ENCODE peak calls at places on chromosomes 6 and 20, in five cellular contexts. X is colonic mucosa, E is endodermal cell, W is Peyer's patch, N is suprapubic skin. F is an unnamed sample. For H3K36me3, the result is how much of the 10 kb centered on the place peaks cover.

GRCh38 chr6:166333172-166333995 is 9.0 kb downstream of the SFT2D1 start:
- DNase-seq in X (no peak), E (no peak), W (no peak), N (no peak), F (no peak)

GRCh38 chr6:45445749-45446454 is 68.2 kb upstream of the SUPT3H start:
- DNase-seq in X (peak), E (peak), W (peak), N (no peak), F (no peak)

GRCh38 chr6:167337231-167337630 is 12.3 kb downstream of the TTLL2 start:
- DNase-seq in X (no peak), E (peak), W (no peak), N (no peak), F (no peak)

GRCh38 chr6:110357696-110358535 is at the start of gene METTL24:
- DNase-seq in X (no peak), E (peak), W (no peak), N (no peak), F (peak)

GRCh38 chr6:2026133-2026532 is 219.3 kb downstream of the GMDS start:
- DNase-seq in X (no peak), E (no peak), W (no peak), N (no peak), F (no peak)

GRCh38 chr20:32535316-32535952 is 49.7 kb downstream of the NOL4L start:
- DNase-seq in X (no peak), E (no peak), W (no peak), N (no peak), F (no peak)

GRCh38 chr20:33318096-33318429 is 35.0 kb downstream of the BPIFB1 start:
- DNase-seq in X (no peak), E (peak), W (no peak), N (no peak), F (no peak)

GRCh38 chr20:23920408-23920780 is 40.8 kb upstream of the CST5 start:
- DNase-seq in X (no peak), E (no peak), W (no peak), N (no peak), F (no peak)

GRCh38 chr6:141988954-141989705 is 143.6 kb upstream of the GJE1 start:
- DNase-seq in X (no peak), E (peak), W (peak), N (no peak), F (no peak)

GRCh38 chr6:36616888-36617521 is 22.8 kb downstream of the SRSF3 start:
- DNase-seq in X (peak), E (no peak), W (peak), N (peak), F (peak)

GRCh38 chr6:36126553-36127458 is 3.5 kb upstream of the MAPK13 start:
- DNase-seq in X (no peak), E (no peak), W (no peak), N (no peak), F (no peak)

GRCh38 chr20:58092871-58093270 is 135.6 kb downstream of the ANKRD60 start:
- DNase-seq in X (no peak), E (peak), W (peak), N (peak), F (no peak)

GRCh38 chr6:109762769-109763450 is 71.8 kb downstream of the FIG4 start:
- DNase-seq in X (no peak), E (no peak), W (no peak), N (no peak), F (no peak)

GRCh38 chr6:35295036-35295435 is 2.6 kb upstream of the DEF6 start:
- DNase-seq in X (no peak), E (no peak), W (no peak), N (no peak), F (peak)

DNA sequence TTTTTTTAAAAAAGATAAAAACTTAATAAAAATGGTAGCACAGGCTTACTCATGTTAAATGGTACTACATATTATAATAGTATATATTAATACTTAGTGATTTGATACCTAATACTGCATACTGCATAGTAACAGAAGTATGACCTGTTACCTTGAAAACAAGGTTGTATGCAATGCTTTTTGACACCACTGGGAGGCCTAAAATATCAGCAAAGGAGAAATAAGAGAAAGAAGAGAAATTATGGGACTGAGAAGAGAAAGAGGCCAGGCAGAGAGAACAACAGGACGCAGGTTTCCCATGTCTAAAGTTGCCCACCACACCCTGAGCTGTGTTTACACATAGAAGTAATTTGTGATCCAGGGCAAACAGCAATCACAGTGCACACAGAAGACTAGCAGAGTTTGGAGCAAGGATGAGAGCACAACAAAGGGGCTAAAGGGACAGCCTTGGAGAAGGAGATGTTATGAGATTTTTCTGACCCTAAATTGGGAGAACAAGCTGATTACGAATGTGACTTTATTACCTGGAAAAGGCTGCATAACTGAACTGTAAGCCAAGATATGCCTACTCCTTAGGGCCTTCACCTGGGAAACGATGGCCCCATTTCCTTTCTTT is 73.2 kb downstream of the ROS1 start:
- DNase-seq in X (peak), E (no peak), W (no peak), N (no peak), F (no peak)
- TF ChIP-seq CTCF in X (peak), E (peak), W (peak), N (no peak), F (no peak)

GRCh38 chr6:15916581-15916980 is 212.3 kb upstream of the MYLIP start:
- DNase-seq in X (no peak), E (no peak), W (no peak), N (no peak), F (no peak)

GRCh38 chr6:15922510-15923307 is 206.2 kb upstream of the MYLIP start:
- DNase-seq in X (no peak), E (no peak), W (no peak), N (no peak), F (no peak)

GRCh38 chr6:15924893-15925292 is 204.0 kb upstream of the MYLIP start:
- DNase-seq in X (no peak), E (no peak), W (no peak), N (no peak), F (no peak)

GRCh38 chr6:15926256-15926655 is 202.6 kb upstream of the MYLIP start:
- DNase-seq in X (no peak), E (no peak), W (no peak), N (no peak), F (no peak)

DNA sequence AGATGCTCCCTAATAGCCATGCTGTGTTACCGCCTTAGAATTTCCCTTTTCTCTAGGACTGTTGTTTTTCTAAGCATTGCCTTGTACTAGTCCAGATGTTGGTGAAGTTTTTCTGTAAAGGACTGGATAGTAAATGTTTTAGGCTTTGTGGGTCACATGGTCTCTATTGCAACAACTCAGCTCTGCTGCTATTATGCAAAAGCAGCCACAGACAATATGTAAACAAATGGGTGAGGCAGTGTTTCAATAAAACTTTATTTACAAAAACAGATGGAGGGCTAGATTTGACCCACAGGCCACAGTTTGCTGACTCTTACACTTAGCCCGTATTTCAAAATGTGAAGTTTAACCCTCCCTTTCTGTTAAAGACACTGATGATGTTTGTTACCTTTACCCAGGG is 207.6 kb upstream of the MYLIP start:
- DNase-seq in X (no peak), E (no peak), W (no peak), N (no peak), F (no peak)
- H3K36me3 ChIP-seq in X (under half), E (under half), W (under half), N (under half), F (under half)

GRCh38 chr6:156175971-156176421 is 601.2 kb upstream of the ARID1B start:
- DNase-seq in X (peak), E (peak), W (no peak), N (no peak), F (no peak)
- TF ChIP-seq CTCF in X (no peak), E (peak), W (peak), N (peak), F (no peak)

DNA sequence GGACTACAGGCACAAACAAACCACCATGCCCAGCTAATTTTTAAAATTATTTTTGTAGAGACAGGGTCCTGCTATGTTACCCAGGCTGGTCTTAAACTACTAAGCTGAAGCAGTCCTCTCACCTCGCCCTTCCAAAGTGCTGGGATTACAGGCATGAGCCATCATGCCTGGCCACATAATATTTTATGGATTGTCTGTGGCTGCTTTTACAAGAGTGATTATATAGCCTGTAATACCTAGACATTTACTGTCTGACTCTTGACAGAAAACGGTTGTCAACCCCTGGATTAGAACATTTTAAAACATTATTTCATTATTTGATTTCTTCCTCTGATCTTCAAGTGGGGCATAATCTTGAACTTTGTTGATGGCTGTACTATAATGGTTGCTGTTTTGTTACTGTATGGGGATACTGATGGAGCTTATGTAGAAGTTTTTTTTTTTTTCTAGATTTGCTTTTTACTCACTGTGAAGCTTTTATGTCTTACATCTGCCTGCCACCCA is 14.3 kb downstream of the PARD6B start:
- DNase-seq in X (peak), E (peak), W (no peak), N (no peak), F (no peak)
- H3K36me3 ChIP-seq in X (under half), E (under half), W (under half), N (under half), F (under half)

GRCh38 chr20:60052322-60052721 is 94.1 kb downstream of the CDH26 start:
- DNase-seq in X (no peak), E (peak), W (no peak), N (no peak), F (no peak)

GRCh38 chr20:60049601-60050000 is 91.4 kb downstream of the CDH26 start:
- DNase-seq in X (no peak), E (peak), W (no peak), N (no peak), F (no peak)

GRCh38 chr20:60048634-60049578 is 90.7 kb downstream of the CDH26 start:
- DNase-seq in X (no peak), E (peak), W (no peak), N (no peak), F (no peak)

GRCh38 chr20:60053125-60053812 is 95.0 kb downstream of the CDH26 start:
- DNase-seq in X (no peak), E (peak), W (no peak), N (no peak), F (no peak)

DNA sequence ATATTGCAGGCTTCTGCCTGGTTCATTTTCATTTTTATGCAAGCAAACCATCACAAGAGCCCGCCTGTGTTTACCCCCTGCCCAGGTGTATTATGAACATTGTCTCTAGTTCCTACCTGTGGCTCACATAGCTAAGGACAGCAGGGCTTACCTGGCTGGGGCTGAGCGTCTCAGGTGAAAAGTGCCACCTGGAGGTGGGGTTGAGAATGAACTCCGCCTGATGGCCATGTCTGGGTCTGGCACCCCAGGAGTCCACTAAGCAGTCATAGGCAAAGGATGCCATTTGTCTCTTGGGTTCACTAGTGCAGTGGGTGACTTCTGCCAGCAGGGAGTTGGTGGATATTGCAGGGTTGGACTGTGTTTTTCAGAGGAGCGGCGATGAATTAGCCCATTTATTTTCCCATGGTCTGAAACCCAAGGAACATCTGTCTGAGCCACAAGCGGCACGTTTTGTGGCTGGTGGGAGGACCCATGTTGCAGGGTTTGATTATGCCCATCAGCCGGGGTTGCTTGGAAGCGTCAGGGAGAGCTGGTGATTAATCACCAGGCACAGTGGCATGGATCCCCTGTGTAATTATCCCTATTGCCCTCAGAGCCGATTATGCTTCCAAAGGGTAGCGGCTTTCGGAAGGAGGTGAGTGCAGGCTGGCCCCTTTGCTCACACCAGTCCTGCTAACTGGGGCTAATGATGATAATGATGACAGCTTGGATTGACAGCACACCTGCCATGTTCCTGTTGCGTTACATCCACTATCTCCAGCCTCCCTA is 92.2 kb downstream of the CDH26 start:
- DNase-seq in X (no peak), E (peak), W (no peak), N (no peak), F (no peak)
- TF ChIP-seq CTCF in X (peak), E (peak), W (peak), N (peak), F (no peak)

DNA sequence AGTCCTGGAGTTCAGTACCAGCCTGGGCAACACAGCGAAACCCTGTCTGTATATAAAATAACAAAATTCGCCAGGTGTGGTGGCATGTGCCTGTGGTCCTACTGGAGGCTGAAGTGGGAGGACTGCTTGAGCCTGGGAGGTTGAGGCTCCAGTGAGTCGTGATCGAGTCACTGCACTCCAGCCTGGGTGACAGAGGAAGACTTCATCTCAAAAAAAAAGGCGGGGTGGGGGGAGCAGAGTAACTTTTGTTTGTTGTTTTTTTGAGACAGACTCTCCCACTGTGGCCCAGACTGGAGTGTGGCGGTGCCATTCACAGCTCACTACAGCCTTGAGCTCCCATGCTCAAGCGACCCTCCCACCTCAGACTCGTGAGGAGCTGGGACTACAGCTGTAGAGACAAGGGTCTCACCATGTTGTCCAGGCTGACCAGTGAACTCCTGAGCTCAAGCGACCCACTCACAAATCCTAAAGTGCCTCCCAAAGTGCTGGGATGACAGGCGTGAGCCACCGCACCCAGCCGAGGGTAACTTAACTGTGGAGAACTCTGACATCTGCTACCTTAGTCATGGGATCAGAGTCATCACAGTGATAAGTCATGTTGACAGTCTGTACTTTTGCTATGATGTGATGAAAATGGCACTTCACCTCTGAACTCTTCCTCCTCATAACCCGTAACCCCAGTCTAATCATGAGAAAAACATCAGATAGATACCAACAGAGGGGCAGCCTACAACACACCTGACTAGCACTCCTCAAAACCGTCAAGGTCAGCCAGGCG is 16.5 kb downstream of the PEDS1 start:
- DNase-seq in X (no peak), E (no peak), W (no peak), N (no peak), F (no peak)
- H3K36me3 ChIP-seq in X (under half), E (under half), W (under half), N (under half), F (under half)

GRCh38 chr6:28393912-28394662 is 5.5 kb downstream of the ZSCAN12 start:
- DNase-seq in X (no peak), E (no peak), W (no peak), N (no peak), F (no peak)
- TF ChIP-seq CTCF in X (no peak), E (peak), W (no peak), N (no peak), F (no peak)

GRCh38 chr20:63740501-63741353 is 1.2 kb downstream of the SLC2A4RG start:
- DNase-seq in X (peak), E (peak), W (peak), N (peak), F (peak)

GRCh38 chr20:63741676-63742380 is 2.3 kb downstream of the SLC2A4RG start:
- DNase-seq in X (no peak), E (peak), W (no peak), N (no peak), F (peak)

GRCh38 chr20:63740070-63740500 is 509 bp downstream of the SLC2A4RG start:
- DNase-seq in X (peak), E (no peak), W (peak), N (no peak), F (peak)

GRCh38 chr20:63742381-63743024 is 2.9 kb downstream of the SLC2A4RG start:
- DNase-seq in X (peak), E (peak), W (no peak), N (peak), F (peak)

DNA sequence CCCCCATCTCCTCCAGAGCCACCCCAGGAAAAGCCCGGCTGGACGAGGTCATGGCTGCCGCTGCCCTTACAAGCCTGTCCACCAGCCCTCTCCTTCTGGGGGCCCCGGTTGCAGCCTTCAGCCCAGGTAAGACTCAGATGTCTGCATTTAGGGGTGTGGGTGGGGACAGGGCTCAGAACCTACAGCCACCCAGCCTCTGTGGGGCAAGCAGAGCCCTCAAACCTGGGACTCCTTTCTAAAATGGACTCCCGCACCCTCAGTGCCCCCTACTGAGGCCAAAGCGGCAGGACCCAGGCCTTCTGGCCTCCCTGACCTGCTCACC is 1.7 kb downstream of the SLC2A4RG start:
- DNase-seq in X (no peak), E (no peak), W (no peak), N (no peak), F (no peak)
- H3K36me3 ChIP-seq in X (under half), E (under half), W (under half), N (under half), F (under half)

F was measured in ovary.